ENCODE peak calls at places on chromosomes 11 and 22, in six cellular contexts. I, S, L, G, K and B are unnamed samples.

GRCh38 chr11:115226556-115226955 is 277.7 kb downstream of the CADM1 start:
- DNase-seq in S (peak; percentile 51), L (no peak), K (no peak), I (no peak), G (no peak), B (no peak)

GRCh38 chr11:8259316-8259995 is 4.2 kb downstream of the LMO1 start:
- DNase-seq in I (no peak), S (no peak), K (no peak), L (peak; percentile 34), G (no peak), B (peak; percentile 63)

GRCh38 chr11:70303070-70303469 is 32.6 kb downstream of the PPFIA1 start:
- DNase-seq in K (no peak), I (no peak), G (no peak), L (no peak), S (no peak), B (peak; percentile 79)

GRCh38 chr11:64204464-64204989 is 2.0 kb upstream of the FERMT3 start:
- DNase-seq in L (peak; percentile 93), I (peak; percentile 86), G (peak; percentile 83), S (peak; percentile 82), K (peak; percentile 85), B (peak; percentile 94)

GRCh38 chr11:27317751-27318150 is 45.3 kb downstream of the CCDC34 start:
- DNase-seq in I (no peak), K (no peak), L (no peak), S (no peak), G (no peak), B (no peak)

GRCh38 chr11:69501891-69502860 is 20.7 kb downstream of the LINC01488 start:
- DNase-seq in L (no peak), S (no peak), G (no peak), I (no peak), K (no peak), B (peak; percentile 67)

GRCh38 chr22:23105919-23106853 is 35.6 kb downstream of the RSPH14 start:
- DNase-seq in S (no peak), L (no peak), K (no peak), I (no peak), G (no peak), B (no peak)

GRCh38 chr11:69358398-69359080 is 64.6 kb downstream of the MYEOV start:
- DNase-seq in K (no peak), G (no peak), S (no peak), L (peak; percentile 59), I (no peak), B (no peak)

GRCh38 chr11:38814670-38815069 is 2216.6 kb upstream of the RAG2 start:
- DNase-seq in I (no peak), K (no peak), L (no peak), S (no peak), G (no peak), B (no peak)